ENCODE peak calls at places on chromosomes 11 and 22, in four cellular contexts. C is H1, K is HepG2, X is GM12878. I is an unnamed sample.
A peak's percentile ranks its signal among the peaks of the same experiment; 100 is the strongest.

GRCh38 chr11:45336136-45336535 is 50.0 kb upstream of the SYT13 start:
- DNase-seq in X (no peak), C (no peak), K (no peak), I (no peak)

GRCh38 chr11:73240190-73240781 is 22.2 kb downstream of the P2RY2 start:
- DNase-seq in K (no peak), X (no peak), C (no peak), I (no peak)

GRCh38 chr22:18731075-18731666 is 119.5 kb upstream of the RIMBP3 start:
- DNase-seq in X (no peak), K (no peak), C (no peak), I (no peak)

GRCh38 chr11:130420478-130421198 is 7.8 kb downstream of the ADAMTS8 start:
- DNase-seq in X (no peak), K (no peak), C (no peak), I (no peak)

GRCh38 chr11:73267122-73267846 is 4.9 kb upstream of the P2RY6 start:
- DNase-seq in K (no peak), X (no peak), C (no peak), I (no peak)

GRCh38 chr11:77441409-77441808 is 32.5 kb downstream of the PAK1 start:
- DNase-seq in X (no peak), C (no peak), K (no peak), I (no peak)

GRCh38 chr11:44955019-44955738 is 4.5 kb upstream of the TP53I11 start:
- DNase-seq in X (no peak), K (no peak), C (no peak), I (no peak)

GRCh38 chr11:12841946-12842630 is 167.0 kb upstream of the RASSF10 start:
- DNase-seq in X (no peak), C (no peak), K (no peak), I (no peak)

GRCh38 chr11:3167143-3168119 is 2.3 kb upstream of the OSBPL5 start:
- DNase-seq in C (no peak), K (no peak), X (no peak), I (no peak)

GRCh38 chr11:120964857-120965256 is 59.0 kb upstream of the TBCEL start:
- DNase-seq in X (no peak), C (no peak), K (no peak), I (no peak)

GRCh38 chr22:38716271-38716670 is 10.5 kb downstream of the GTPBP1 start:
- DNase-seq in C (no peak), K (no peak), X (no peak), I (no peak)

GRCh38 chr11:68052137-68052873 is 13.5 kb downstream of the TCIRG1 start:
- DNase-seq in C (no peak), K (no peak), X (no peak), I (no peak)

GRCh38 chr22:46070722-46071450 is 79.4 kb upstream of the PPARA start:
- DNase-seq in K (no peak), X (no peak), C (no peak), I (peak; percentile 65)

GRCh38 chr11:44988981-44989635 is 38.4 kb upstream of the TP53I11 start:
- DNase-seq in C (no peak), K (no peak), X (no peak), I (no peak)

GRCh38 chr11:43708776-43709175 is 28.2 kb downstream of the HSD17B12 start:
- DNase-seq in K (no peak), X (no peak), C (no peak), I (no peak)

GRCh38 chr11:61666684-61667297 is 13.4 kb upstream of the DAGLA start:
- DNase-seq in C (no peak), K (peak; percentile 85), X (no peak), I (no peak)
- TF ChIP-seq SUZ12 in C (no peak), K (no peak), X (no peak), I (no peak)

GRCh38 chr22:48957311-48957986 is 870.2 kb downstream of the BRD1 start:
- DNase-seq in C (no peak), K (no peak), X (no peak), I (no peak)
- TF ChIP-seq SP1 in C (no peak), K (no peak), X (no peak), I (no peak)

GRCh38 chr11:9533736-9534473 is 39.6 kb upstream of the WEE1 start:
- DNase-seq in C (no peak), K (no peak), X (no peak), I (no peak)

GRCh38 chr11:9530020-9530628 is 43.3 kb upstream of the WEE1 start:
- DNase-seq in C (no peak), K (no peak), X (no peak), I (no peak)

GRCh38 chr11:9530901-9531625 is 42.4 kb upstream of the WEE1 start:
- DNase-seq in X (no peak), K (no peak), C (no peak), I (no peak)

GRCh38 chr11:9533053-9533452 is 40.4 kb upstream of the WEE1 start:
- DNase-seq in X (no peak), C (no peak), K (no peak), I (no peak)

GRCh38 chr11:9535189-9535781 is 38.2 kb upstream of the WEE1 start:
- DNase-seq in K (peak; percentile 51), C (peak; percentile 64), X (peak; percentile 25), I (peak; percentile 71)
- TF ChIP-seq SUZ12 in K (no peak), C (no peak), X (no peak), I (no peak)

GRCh38 chr11:66289548-66290331 is 797 bp upstream of the YIF1A start:
- DNase-seq in X (peak; percentile 45), C (no peak), K (no peak), I (peak; percentile 70)
- TF ChIP-seq SP1 in X (no peak), C (no peak), K (no peak), I (no peak)

I was measured in HEK293T.